ENCODE peak calls at places on chromosomes 6 and 20, in five cellular contexts. W, C, M, Q and V are unnamed samples.

GRCh38 chr6:13395272-13396237 is 67.2 kb upstream of the TBC1D7 start:
- DNase-seq in W (peak), C (peak), M (peak), Q (no peak), V (peak)

GRCh38 chr6:10417681-10418104 is 2.8 kb upstream of the TFAP2A start:
- DNase-seq in W (no peak), C (no peak), M (no peak), Q (no peak), V (no peak)

GRCh38 chr6:157825243-157825904 is 2.3 kb downstream of the SNX9 start:
- DNase-seq in W (no peak), C (no peak), M (no peak), Q (no peak), V (peak)

GRCh38 chr6:4760773-4761172 is 15.4 kb upstream of the CDYL start:
- DNase-seq in W (no peak), C (no peak), M (no peak), Q (no peak), V (no peak)

GRCh38 chr6:154995241-154996162 is at the start of gene TIAM2:
- DNase-seq in W (peak), C (no peak), M (peak), Q (no peak), V (peak)

GRCh38 chr6:168124161-168124560 is 45.1 kb upstream of the FRMD1 start:
- DNase-seq in W (no peak), C (no peak), M (no peak), Q (no peak), V (no peak)

GRCh38 chr6:13526718-13527668 is 39.6 kb upstream of the GFOD1 start:
- DNase-seq in W (peak), C (no peak), M (peak), Q (no peak), V (peak)

GRCh38 chr6:132131777-132132176 is 180.6 kb upstream of the CCN2 start:
- DNase-seq in W (peak), C (peak), M (peak), Q (no peak), V (peak)

GRCh38 chr6:170316071-170316470 is 9.5 kb downstream of the FAM120B start:
- DNase-seq in W (no peak), C (no peak), M (no peak), Q (no peak), V (no peak)

GRCh38 chr6:164097557-164098398 is 683.3 kb downstream of the QKI start:
- DNase-seq in W (peak), C (no peak), M (peak), Q (no peak), V (no peak)
- H3K4me3 ChIP-seq in W (no peak), C (no peak), M (no peak), Q (no peak), V (no peak)

DNA sequence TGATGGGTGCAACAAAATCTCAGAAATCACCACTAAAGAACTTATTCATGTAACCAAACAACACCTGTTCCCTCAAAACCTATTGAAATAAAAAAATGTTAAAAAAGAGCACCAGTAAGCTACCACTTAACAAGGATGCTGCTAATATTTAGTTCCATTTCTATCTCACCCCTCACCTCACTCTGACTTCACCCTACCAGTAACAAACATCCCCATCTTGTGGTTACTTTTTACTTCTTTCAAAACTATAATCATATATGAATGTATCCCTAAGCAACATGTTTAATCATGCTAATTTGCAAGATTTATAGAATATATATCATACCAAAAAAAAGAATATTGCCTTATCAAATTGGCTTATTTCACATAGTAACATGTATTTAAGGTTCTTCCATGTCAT is 27.4 kb upstream of the SLC24A3 start:
- DNase-seq in W (no peak), C (no peak), M (no peak), Q (no peak), V (no peak)
- TF ChIP-seq CTCF in W (no peak), C (no peak), M (no peak), Q (no peak), V (no peak)

GRCh38 chr6:17703256-17703694 is 3.5 kb downstream of the NUP153 start:
- DNase-seq in W (no peak), C (peak), M (peak), Q (peak), V (peak)
- H3K4me3 ChIP-seq in W (peak), C (no peak), M (no peak), Q (no peak), V (peak)

DNA sequence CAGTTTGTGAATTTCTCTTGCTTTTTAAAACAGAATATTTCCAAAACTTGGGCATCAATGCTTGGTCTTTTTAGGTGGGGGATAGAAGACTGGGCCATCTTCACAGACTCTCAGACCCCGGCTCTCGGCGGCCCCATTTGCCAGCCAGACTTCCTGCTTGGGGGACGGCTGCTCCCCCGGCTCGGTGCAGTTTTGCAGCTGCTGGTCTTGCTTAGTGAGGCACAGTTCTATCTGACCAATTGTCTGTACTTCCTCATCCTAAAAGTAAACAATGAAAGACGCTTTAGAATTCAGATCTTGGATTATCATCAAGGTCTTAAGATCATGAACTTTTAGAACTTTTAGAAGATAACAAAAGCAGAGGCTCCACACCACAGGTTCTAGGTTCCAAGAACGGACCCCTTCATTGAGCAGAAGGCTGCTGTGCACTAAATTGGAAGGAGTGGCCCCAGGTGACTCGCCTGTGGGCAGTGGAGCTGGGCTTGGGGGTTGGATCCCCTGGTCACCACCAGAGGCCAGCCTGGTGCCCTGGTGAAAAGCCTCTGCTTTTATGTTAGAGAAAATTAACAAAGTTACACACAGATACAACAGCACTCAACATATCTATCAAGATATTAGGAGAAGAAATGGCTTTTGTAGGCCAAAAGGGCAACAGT is 26.7 kb downstream of the RNASET2 start:
- DNase-seq in W (no peak), C (no peak), M (no peak), Q (no peak), V (no peak)
- TF ChIP-seq CTCF in W (no peak), C (no peak), M (no peak), Q (no peak), V (no peak)

DNA sequence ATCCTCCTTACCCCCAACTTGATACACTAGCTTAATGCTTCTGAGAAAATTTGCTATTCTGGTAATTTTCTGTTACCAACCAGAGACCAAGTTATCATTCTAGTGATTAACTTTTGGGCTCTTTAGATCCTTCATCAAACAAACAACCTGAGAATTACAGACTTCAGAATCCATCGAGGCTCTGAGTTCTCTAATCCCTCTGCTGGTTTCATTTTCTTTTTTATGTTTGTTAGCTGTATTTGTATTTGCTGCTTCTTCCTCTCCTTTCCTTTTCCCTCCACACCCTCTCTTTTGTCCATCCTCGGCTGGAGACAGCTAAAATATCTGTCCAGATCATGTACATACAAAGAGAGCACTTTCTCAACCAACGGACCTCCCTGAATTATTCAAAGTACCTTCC is 98.7 kb upstream of the RIPOR2 start:
- DNase-seq in W (no peak), C (no peak), M (no peak), Q (no peak), V (no peak)
- H3K4me3 ChIP-seq in W (peak), C (no peak), M (peak), Q (peak), V (peak)

GRCh38 chr20:57224641-57225138 is 41.8 kb downstream of the BMP7 start:
- DNase-seq in W (no peak), C (no peak), M (no peak), Q (no peak), V (no peak)

GRCh38 chr20:57222631-57222950 is 43.9 kb downstream of the BMP7 start:
- DNase-seq in W (no peak), C (no peak), M (no peak), Q (no peak), V (no peak)

GRCh38 chr20:57221916-57222630 is 44.4 kb downstream of the BMP7 start:
- DNase-seq in W (peak), C (no peak), M (no peak), Q (no peak), V (no peak)

GRCh38 chr20:57225197-57225733 is 41.2 kb downstream of the BMP7 start:
- DNase-seq in W (no peak), C (no peak), M (no peak), Q (no peak), V (no peak)

GRCh38 chr20:57223648-57224489 is 42.6 kb downstream of the BMP7 start:
- DNase-seq in W (peak), C (no peak), M (no peak), Q (no peak), V (no peak)
- TF ChIP-seq CTCF in W (no peak), C (no peak), M (no peak), Q (no peak), V (no peak)

GRCh38 chr6:87806635-87807034 is 104.6 kb upstream of the AKIRIN2 start:
- DNase-seq in W (no peak), C (no peak), M (no peak), Q (no peak), V (no peak)

GRCh38 chr6:87808005-87808757 is 106.1 kb upstream of the AKIRIN2 start:
- DNase-seq in W (no peak), C (no peak), M (no peak), Q (no peak), V (no peak)

GRCh38 chr6:87803784-87804183 is 101.8 kb upstream of the AKIRIN2 start:
- DNase-seq in W (no peak), C (no peak), M (no peak), Q (no peak), V (no peak)

GRCh38 chr6:87806098-87806497 is 104.1 kb upstream of the AKIRIN2 start:
- DNase-seq in W (no peak), C (no peak), M (no peak), Q (no peak), V (no peak)

GRCh38 chr6:87807423-87807978 is 105.5 kb upstream of the AKIRIN2 start:
- DNase-seq in W (no peak), C (no peak), M (no peak), Q (no peak), V (no peak)
- H3K4me3 ChIP-seq in W (no peak), C (no peak), M (no peak), Q (no peak), V (no peak)